ENCODE peak calls at places on chromosomes 13 and 19, in four cellular contexts. One of them, this sample, is unnamed. For H3K36me3, the result is how much of the 10 kb centered on the place peaks cover.

GRCh38 chr13:40963927-40964326 is 55.2 kb downstream of the ELF1 start:
- DNase-seq in heart left ventricle: no peak
- DNase-seq in IMR-90: peak
- DNase-seq in tibial nerve: no peak
- DNase-seq in this sample: no peak

GRCh38 chr19:3274245-3275067 is 50.0 kb downstream of the CELF5 start:
- DNase-seq in IMR-90: no peak
- DNase-seq in heart left ventricle: no peak
- DNase-seq in tibial nerve: no peak
- DNase-seq in this sample: no peak

GRCh38 chr19:49497047-49497789 is 984 bp downstream of the RPS11 start:
- DNase-seq in heart left ventricle: peak
- DNase-seq in tibial nerve: peak
- DNase-seq in IMR-90: peak
- DNase-seq in this sample: no peak

GRCh38 chr13:99991013-99991805 is 9.6 kb downstream of the ZIC2 start:
- DNase-seq in tibial nerve: no peak
- DNase-seq in IMR-90: no peak
- DNase-seq in heart left ventricle: no peak
- DNase-seq in this sample: peak

GRCh38 chr13:34507630-34508029 is 434.4 kb upstream of the NBEA start:
- DNase-seq in IMR-90: no peak
- DNase-seq in tibial nerve: no peak
- DNase-seq in heart left ventricle: no peak
- DNase-seq in this sample: no peak

GRCh38 chr13:48094404-48094780 is 512 bp downstream of the MED4 start:
- DNase-seq in heart left ventricle: no peak
- DNase-seq in IMR-90: no peak
- DNase-seq in tibial nerve: no peak
- DNase-seq in this sample: no peak

GRCh38 chr13:74767031-74767430 is 632.8 kb upstream of the KLF12 start:
- DNase-seq in tibial nerve: no peak
- DNase-seq in IMR-90: peak
- DNase-seq in heart left ventricle: no peak
- DNase-seq in this sample: no peak

GRCh38 chr19:18651300-18651699 is 14.5 kb downstream of the KLHL26 start:
- DNase-seq in heart left ventricle: no peak
- DNase-seq in tibial nerve: no peak
- DNase-seq in IMR-90: no peak
- DNase-seq in this sample: no peak

GRCh38 chr19:45506246-45506990 is 861 bp upstream of the VASP start:
- DNase-seq in IMR-90: peak
- DNase-seq in tibial nerve: peak
- DNase-seq in heart left ventricle: peak
- DNase-seq in this sample: peak

GRCh38 chr19:54162241-54162805 is 2.8 kb upstream of the LENG1 start:
- DNase-seq in heart left ventricle: peak
- DNase-seq in tibial nerve: peak
- DNase-seq in IMR-90: peak
- DNase-seq in this sample: peak

GRCh38 chr19:46713781-46714522 is 3.0 kb downstream of the PRKD2 start:
- DNase-seq in tibial nerve: peak
- DNase-seq in heart left ventricle: peak
- DNase-seq in IMR-90: peak
- DNase-seq in this sample: peak

GRCh38 chr13:106657104-106657503 is 89.2 kb upstream of the ARGLU1 start:
- DNase-seq in IMR-90: no peak
- DNase-seq in heart left ventricle: no peak
- DNase-seq in tibial nerve: no peak
- DNase-seq in this sample: no peak

GRCh38 chr19:39679056-39679790 is 23.5 kb downstream of the LGALS16 start:
- DNase-seq in heart left ventricle: no peak
- DNase-seq in tibial nerve: no peak
- DNase-seq in IMR-90: no peak
- DNase-seq in this sample: no peak

GRCh38 chr19:2274937-2275535 is 6.9 kb downstream of the PEAK3 start:
- DNase-seq in tibial nerve: peak
- DNase-seq in heart left ventricle: peak
- DNase-seq in IMR-90: peak
- DNase-seq in this sample: peak

GRCh38 chr19:50759886-50760285 is 10.4 kb upstream of the GPR32 start:
- DNase-seq in heart left ventricle: no peak
- DNase-seq in IMR-90: peak
- DNase-seq in tibial nerve: no peak
- DNase-seq in this sample: no peak

GRCh38 chr19:48661746-48662145 is 11.1 kb downstream of the NTN5 start:
- DNase-seq in IMR-90: no peak
- DNase-seq in heart left ventricle: no peak
- DNase-seq in tibial nerve: no peak
- DNase-seq in this sample: no peak

GRCh38 chr13:33015791-33016323 is 366 bp upstream of the KL start:
- DNase-seq in tibial nerve: no peak
- DNase-seq in IMR-90: no peak
- DNase-seq in heart left ventricle: peak
- DNase-seq in this sample: no peak

GRCh38 chr19:39128511-39129079 is 3.0 kb downstream of the PAK4 start:
- DNase-seq in tibial nerve: no peak
- DNase-seq in IMR-90: no peak
- DNase-seq in heart left ventricle: no peak
- DNase-seq in this sample: no peak

GRCh38 chr19:46766569-46767317 is 20.5 kb upstream of the STRN4 start:
- DNase-seq in IMR-90: no peak
- DNase-seq in heart left ventricle: peak
- DNase-seq in tibial nerve: no peak
- DNase-seq in this sample: no peak

GRCh38 chr19:41908724-41909464 is 19.4 kb downstream of the ERFL start:
- DNase-seq in tibial nerve: no peak
- DNase-seq in heart left ventricle: no peak
- DNase-seq in IMR-90: no peak
- DNase-seq in this sample: no peak

DNA sequence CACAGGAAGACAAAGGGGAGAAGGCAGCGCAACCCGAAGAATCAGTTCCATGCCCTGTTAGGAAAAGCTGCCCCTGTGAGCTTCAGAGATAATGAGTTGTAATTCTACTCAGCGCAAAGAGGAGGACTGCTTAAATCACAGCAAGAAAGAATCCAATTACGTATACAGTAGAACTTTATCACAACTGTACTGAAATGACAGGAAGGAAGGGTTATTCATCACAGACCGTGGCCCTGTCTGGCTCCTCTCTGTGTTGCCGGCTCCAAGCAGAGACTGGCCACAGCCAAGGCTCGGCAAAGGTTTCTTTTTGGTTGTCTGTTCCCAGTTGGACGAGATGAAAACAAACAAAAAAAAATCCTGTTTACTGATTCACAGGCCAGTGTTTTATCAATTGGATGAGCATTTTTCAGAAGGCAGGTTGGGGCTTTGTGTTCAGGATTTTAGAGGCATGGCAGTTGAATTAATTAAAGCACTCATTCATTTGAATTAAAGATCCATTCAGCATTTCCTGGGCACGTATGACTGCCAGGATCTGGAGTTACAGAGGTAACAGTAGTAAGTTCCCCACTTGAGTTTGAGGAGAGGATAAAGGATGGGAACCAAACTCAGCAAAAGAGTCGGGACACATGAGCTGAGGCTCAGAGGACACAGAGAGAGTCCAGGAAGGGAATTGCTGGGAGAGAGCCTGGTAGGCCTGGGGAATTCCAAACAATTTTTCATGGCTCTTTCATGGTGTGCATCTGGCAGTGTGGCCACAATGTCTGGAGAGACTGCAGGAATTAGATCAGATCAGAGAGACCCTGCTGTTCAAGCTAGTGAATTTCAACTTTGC is 341.0 kb downstream of the DNAJC15 start:
- DNase-seq in tibial nerve: no peak
- DNase-seq in heart left ventricle: peak
- DNase-seq in IMR-90: peak
- DNase-seq in this sample: no peak
- H3K27ac ChIP-seq in tibial nerve: no peak
- H3K27ac ChIP-seq in heart left ventricle: peak
- H3K27ac ChIP-seq in IMR-90: peak
- H3K27ac ChIP-seq in this sample: peak

GRCh38 chr13:42815686-42816085 is 34.3 kb downstream of the FAM216B start:
- DNase-seq in heart left ventricle: no peak
- DNase-seq in tibial nerve: no peak
- DNase-seq in IMR-90: peak
- DNase-seq in this sample: no peak

GRCh38 chr13:42816538-42816937 is 35.2 kb downstream of the FAM216B start:
- DNase-seq in IMR-90: no peak
- DNase-seq in tibial nerve: no peak
- DNase-seq in heart left ventricle: no peak
- DNase-seq in this sample: no peak

GRCh38 chr13:42819712-42820111 is 38.3 kb downstream of the FAM216B start:
- DNase-seq in tibial nerve: no peak
- DNase-seq in heart left ventricle: no peak
- DNase-seq in IMR-90: no peak
- DNase-seq in this sample: no peak

GRCh38 chr13:42821437-42821836 is 40.1 kb downstream of the FAM216B start:
- DNase-seq in IMR-90: peak
- DNase-seq in heart left ventricle: no peak
- DNase-seq in tibial nerve: no peak
- DNase-seq in this sample: no peak

GRCh38 chr13:42820450-42820849 is 39.1 kb downstream of the FAM216B start:
- DNase-seq in IMR-90: no peak
- DNase-seq in tibial nerve: no peak
- DNase-seq in heart left ventricle: no peak
- DNase-seq in this sample: no peak
- TF ChIP-seq CTCF in IMR-90: no peak
- TF ChIP-seq CTCF in tibial nerve: no peak
- TF ChIP-seq CTCF in heart left ventricle: no peak
- TF ChIP-seq CTCF in this sample: no peak

GRCh38 chr13:113629814-113630213 is 28.2 kb downstream of the ATP4B start:
- DNase-seq in heart left ventricle: no peak
- DNase-seq in IMR-90: no peak
- DNase-seq in tibial nerve: no peak
- DNase-seq in this sample: no peak
- H3K36me3 ChIP-seq in heart left ventricle: under half
- H3K36me3 ChIP-seq in IMR-90: under half
- H3K36me3 ChIP-seq in tibial nerve: under half
- H3K36me3 ChIP-seq in this sample: under half

GRCh38 chr19:13053761-13054604 is 48.7 kb downstream of the LYL1 start:
- DNase-seq in IMR-90: peak
- DNase-seq in heart left ventricle: peak
- DNase-seq in tibial nerve: peak
- DNase-seq in this sample: peak
- H3K27ac ChIP-seq in IMR-90: peak
- H3K27ac ChIP-seq in heart left ventricle: peak
- H3K27ac ChIP-seq in tibial nerve: peak
- H3K27ac ChIP-seq in this sample: peak

DNA sequence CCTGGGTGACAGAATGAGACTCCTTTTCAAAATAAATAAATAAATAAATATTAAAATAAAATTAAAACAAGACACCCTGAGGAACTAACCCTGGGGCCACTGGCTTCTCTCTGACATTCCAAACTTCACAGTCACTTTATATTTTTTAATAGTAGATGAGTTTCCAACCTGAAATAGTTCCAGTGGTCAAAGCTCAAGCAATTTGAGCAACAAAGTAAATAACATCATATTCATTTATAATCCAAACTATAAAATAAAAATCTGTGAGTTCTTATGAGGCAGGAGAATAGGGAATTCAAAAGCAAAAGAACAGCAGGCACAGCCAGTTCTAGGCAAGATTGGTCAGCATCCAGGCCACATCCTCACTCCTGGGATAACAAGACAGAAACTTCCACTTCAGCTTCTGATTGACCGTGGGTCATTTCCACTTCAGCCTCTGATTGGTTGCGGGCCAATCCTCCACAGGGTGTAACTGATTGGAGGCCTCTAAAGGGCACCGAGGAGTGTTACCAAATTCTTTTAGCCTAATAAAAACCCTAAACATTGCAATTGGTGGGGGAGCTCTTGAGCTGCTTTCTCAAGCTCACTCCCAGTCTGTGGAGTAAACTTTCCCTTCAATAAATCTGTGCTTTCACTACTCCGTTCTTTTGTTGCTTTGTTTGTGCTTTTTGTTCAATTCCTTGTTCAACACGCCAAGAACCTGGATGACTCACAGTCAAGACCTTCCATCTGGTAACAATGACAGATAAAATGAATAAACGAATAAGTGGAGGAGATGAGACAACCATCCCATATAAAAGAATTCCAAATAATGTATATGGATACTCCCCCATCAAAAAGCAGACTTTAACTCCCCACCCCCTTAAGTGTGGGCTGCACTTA is 42.5 kb upstream of the AMER2 start:
- DNase-seq in tibial nerve: peak
- DNase-seq in IMR-90: peak
- DNase-seq in heart left ventricle: no peak
- DNase-seq in this sample: no peak
- TF ChIP-seq CTCF in tibial nerve: no peak
- TF ChIP-seq CTCF in IMR-90: no peak
- TF ChIP-seq CTCF in heart left ventricle: no peak
- TF ChIP-seq CTCF in this sample: no peak

GRCh38 chr19:4444765-4445741 is 12.5 kb downstream of the UBXN6 start:
- DNase-seq in IMR-90: no peak
- DNase-seq in tibial nerve: no peak
- DNase-seq in heart left ventricle: no peak
- DNase-seq in this sample: no peak

GRCh38 chr19:4443188-4443587 is 14.4 kb downstream of the UBXN6 start:
- DNase-seq in heart left ventricle: no peak
- DNase-seq in tibial nerve: no peak
- DNase-seq in IMR-90: no peak
- DNase-seq in this sample: no peak

GRCh38 chr19:4441994-4442845 is 15.4 kb downstream of the UBXN6 start:
- DNase-seq in heart left ventricle: no peak
- DNase-seq in tibial nerve: no peak
- DNase-seq in IMR-90: no peak
- DNase-seq in this sample: no peak

GRCh38 chr19:4442846-4443146 is 14.8 kb downstream of the UBXN6 start:
- DNase-seq in heart left ventricle: no peak
- DNase-seq in IMR-90: no peak
- DNase-seq in tibial nerve: no peak
- DNase-seq in this sample: no peak

GRCh38 chr19:4443966-4444764 is 13.4 kb downstream of the UBXN6 start:
- DNase-seq in heart left ventricle: no peak
- DNase-seq in tibial nerve: no peak
- DNase-seq in IMR-90: no peak
- DNase-seq in this sample: no peak
- H3K36me3 ChIP-seq in heart left ventricle: half or more
- H3K36me3 ChIP-seq in tibial nerve: under half
- H3K36me3 ChIP-seq in IMR-90: half or more
- H3K36me3 ChIP-seq in this sample: under half

This sample was measured in right atrium auricular region.